ENCODE peak calls at places on chromosomes 6 and 20, in six cellular contexts. X is NCI-H187; O is stimulated activated CD4-positive, alpha-beta T cell treated with anti-CD3 and anti-CD28 coated beads, Interleukin-4, amount 100 ng/mL, for 1 hour; G is B cell; C is frontal cortex; W is COR-L47. Z is an unnamed sample.

GRCh38 chr6:32952817-32953739 is at the start of gene HLA-DMA:
- DNase-seq in X (no peak), O (peak; percentile 59), G (peak; percentile 75), C (peak; percentile 71), W (no peak), Z (peak; percentile 74)

GRCh38 chr20:21509597-21510331 is 4.1 kb downstream of the NKX2-2 start:
- DNase-seq in X (no peak), O (no peak), G (peak; percentile 45), C (peak; percentile 24), W (no peak), Z (no peak)

GRCh38 chr6:146355521-146356100 is 188.0 kb upstream of the RAB32 start:
- DNase-seq in X (no peak), O (no peak), G (no peak), C (no peak), W (no peak), Z (no peak)

GRCh38 chr20:25496968-25497401 is 88.3 kb downstream of the NINL start:
- DNase-seq in X (no peak), O (no peak), G (no peak), C (no peak), W (no peak), Z (no peak)

GRCh38 chr20:6178537-6178936 is 55.7 kb upstream of the FERMT1 start:
- DNase-seq in X (no peak), O (no peak), G (no peak), C (no peak), W (peak; percentile 45), Z (no peak)

GRCh38 chr20:43584448-43585138 is 6.1 kb upstream of the IFT52 start:
- DNase-seq in X (no peak), O (no peak), G (no peak), C (no peak), W (no peak), Z (no peak)

GRCh38 chr20:49110767-49111694 is 64.9 kb downstream of the CSE1L start:
- DNase-seq in X (no peak), O (no peak), G (no peak), C (no peak), W (no peak), Z (no peak)

GRCh38 chr6:159254186-159254585 is 85.0 kb downstream of the FNDC1 start:
- DNase-seq in X (no peak), O (no peak), G (no peak), C (no peak), W (no peak), Z (no peak)

GRCh38 chr6:113879186-113880096 is 22.3 kb downstream of the MARCKS start:
- DNase-seq in X (peak; percentile 12), O (no peak), G (peak; percentile 41), C (peak; percentile 31), W (peak; percentile 41), Z (no peak)

GRCh38 chr6:111339294-111339693 is 143.7 kb downstream of the REV3L start:
- DNase-seq in X (no peak), O (no peak), G (no peak), C (no peak), W (no peak), Z (no peak)

GRCh38 chr6:148765878-148766808 is 19.3 kb downstream of the UST start:
- DNase-seq in X (no peak), O (no peak), G (no peak), C (no peak), W (no peak), Z (no peak)

GRCh38 chr6:31582230-31582601 is at the start of gene LTB:
- DNase-seq in X (no peak), O (peak; percentile 52), G (peak; percentile 71), C (no peak), W (no peak), Z (peak; percentile 68)

GRCh38 chr6:39079726-39080125 is 31.1 kb downstream of the GLP1R start:
- DNase-seq in X (no peak), O (no peak), G (no peak), C (no peak), W (no peak), Z (no peak)

GRCh38 chr6:148776321-148776966 is 29.6 kb downstream of the UST start:
- DNase-seq in X (no peak), O (no peak), G (no peak), C (no peak), W (no peak), Z (no peak)

GRCh38 chr6:158069800-158070195 is 88.1 kb downstream of the SYNJ2 start:
- DNase-seq in X (no peak), O (no peak), G (no peak), C (no peak), W (no peak), Z (no peak)

GRCh38 chr6:25971187-25971811 is 8.7 kb downstream of the TRIM38 start:
- DNase-seq in X (no peak), O (no peak), G (no peak), C (peak; percentile 23), W (no peak), Z (no peak)

GRCh38 chr6:13406781-13407180 is 78.4 kb upstream of the TBC1D7 start:
- DNase-seq in X (no peak), O (no peak), G (no peak), C (no peak), W (no peak), Z (no peak)

GRCh38 chr6:82348130-82348529 is 15.5 kb upstream of the TPBG start:
- DNase-seq in X (no peak), O (no peak), G (no peak), C (no peak), W (no peak), Z (no peak)

GRCh38 chr6:3986241-3986640 is 92.7 kb downstream of the FAM217A start:
- DNase-seq in X (no peak), O (no peak), G (no peak), C (no peak), W (no peak), Z (no peak)

GRCh38 chr6:11522819-11523218 is 14.7 kb upstream of the TMEM170B start:
- DNase-seq in X (no peak), O (no peak), G (no peak), C (no peak), W (no peak), Z (no peak)

GRCh38 chr6:111614833-111615582 is 9.3 kb upstream of the TRAF3IP2 start:
- DNase-seq in X (peak; percentile 86), O (no peak), G (no peak), C (no peak), W (no peak), Z (no peak)

GRCh38 chr6:45640081-45640491 is 262.4 kb upstream of the SUPT3H start:
- DNase-seq in X (no peak), O (no peak), G (no peak), C (no peak), W (no peak), Z (no peak)

GRCh38 chr6:6577736-6578135 is 10.8 kb upstream of the LY86 start:
- DNase-seq in X (no peak), O (no peak), G (no peak), C (no peak), W (no peak), Z (no peak)

GRCh38 chr20:57088436-57088835 is 178.0 kb downstream of the BMP7 start:
- DNase-seq in X (no peak), O (no peak), G (no peak), C (no peak), W (no peak), Z (no peak)

GRCh38 chr6:132520953-132521352 is 8.0 kb upstream of the STX7 start:
- DNase-seq in X (no peak), O (no peak), G (no peak), C (no peak), W (no peak), Z (no peak)

GRCh38 chr6:164477790-164478189 is 831.6 kb downstream of the C6orf118 start:
- DNase-seq in X (no peak), O (no peak), G (no peak), C (no peak), W (no peak), Z (no peak)

GRCh38 chr6:24974182-24975171 is 38.7 kb upstream of the RIPOR2 start:
- DNase-seq in X (no peak), O (peak; percentile 45), G (no peak), C (no peak), W (no peak), Z (peak; percentile 19)

GRCh38 chr20:51756653-51757052 is 11.5 kb downstream of the ATP9A start:
- DNase-seq in X (no peak), O (no peak), G (no peak), C (no peak), W (no peak), Z (no peak)

GRCh38 chr6:99402458-99402857 is 8.5 kb upstream of the COQ3 start:
- DNase-seq in X (no peak), O (no peak), G (no peak), C (no peak), W (no peak), Z (no peak)

GRCh38 chr6:2181567-2181966 is 63.8 kb downstream of the GMDS start:
- DNase-seq in X (no peak), O (no peak), G (no peak), C (no peak), W (no peak), Z (no peak)

GRCh38 chr20:57106030-57106682 is 160.3 kb downstream of the BMP7 start:
- DNase-seq in X (no peak), O (no peak), G (no peak), C (no peak), W (no peak), Z (no peak)

GRCh38 chr6:144898052-144898689 is 613.0 kb downstream of the UTRN start:
- DNase-seq in X (no peak), O (no peak), G (no peak), C (no peak), W (no peak), Z (no peak)

GRCh38 chr6:130708338-130708737 is 118.9 kb upstream of the SMLR1 start:
- DNase-seq in X (no peak), O (no peak), G (no peak), C (no peak), W (no peak), Z (no peak)

GRCh38 chr6:113511100-113511499 is 346.0 kb upstream of the MARCKS start:
- DNase-seq in X (no peak), O (no peak), G (no peak), C (no peak), W (no peak), Z (no peak)

GRCh38 chr20:20821496-20822260 is 109.2 kb upstream of the RALGAPA2 start:
- DNase-seq in X (no peak), O (no peak), G (no peak), C (no peak), W (no peak), Z (no peak)

GRCh38 chr6:31791324-31792089 is 4.0 kb downstream of the VARS1 start:
- DNase-seq in X (no peak), O (peak; percentile 42), G (peak; percentile 57), C (peak; percentile 71), W (peak; percentile 33), Z (no peak)

GRCh38 chr6:166469426-166469961 is 86.8 kb upstream of the MPC1 start:
- DNase-seq in X (no peak), O (no peak), G (no peak), C (no peak), W (no peak), Z (no peak)

GRCh38 chr20:46507760-46508407 is 5.5 kb downstream of the ZNF334 start:
- DNase-seq in X (no peak), O (no peak), G (no peak), C (no peak), W (no peak), Z (no peak)

Z was measured in effector CD4-positive, alpha-beta T cell.